ENCODE peak calls at places on chromosomes 4 and X, in five cellular contexts. V is WTC11, X is AG10803, W is AG04449, T is RWPE1. K is an unnamed sample.

GRCh38 chr4:110823251-110823650 is 200.4 kb upstream of the PITX2 start:
- DNase-seq in V (no peak), X (peak; percentile 49), W (no peak), T (peak; percentile 34), K (no peak)

GRCh38 chrX:103531002-103531401 is 11.7 kb upstream of the RAB40A start:
- DNase-seq in V (no peak), X (peak; percentile 79), W (peak; percentile 59), T (no peak), K (no peak)

GRCh38 chr4:173506780-173507211 is 23.2 kb downstream of the HAND2 start:
- DNase-seq in V (no peak), X (no peak), W (no peak), T (no peak), K (no peak)

GRCh38 chrX:119646515-119646914 is 40.3 kb upstream of the NKRF start:
- DNase-seq in V (no peak), X (no peak), W (no peak), T (no peak), K (no peak)

GRCh38 chrX:107154787-107155620 is 36.4 kb upstream of the RBM41 start:
- DNase-seq in V (no peak), X (no peak), W (no peak), T (peak; percentile 64), K (no peak)

GRCh38 chr4:7956306-7957112 is 16.8 kb upstream of the AFAP1 start:
- DNase-seq in V (no peak), X (peak; percentile 63), W (no peak), T (peak; percentile 47), K (no peak)

GRCh38 chr4:4663028-4663427 is 121.2 kb upstream of the STX18 start:
- DNase-seq in V (no peak), X (no peak), W (no peak), T (no peak), K (no peak)

GRCh38 chr4:33184684-33185083 is 2464.5 kb downstream of the PCDH7 start:
- DNase-seq in V (no peak), X (no peak), W (no peak), T (no peak), K (no peak)

GRCh38 chrX:30307466-30307865 is 1.7 kb downstream of the NR0B1 start:
- DNase-seq in V (no peak), X (no peak), W (no peak), T (no peak), K (no peak)

GRCh38 chrX:81377329-81377728 is 175.4 kb downstream of the SH3BGRL start:
- DNase-seq in V (no peak), X (peak; percentile 24), W (no peak), T (peak; percentile 1), K (no peak)

GRCh38 chr4:113540859-113541258 is 220.7 kb downstream of the CAMK2D start:
- DNase-seq in V (no peak), X (peak; percentile 28), W (no peak), T (no peak), K (no peak)

GRCh38 chr4:6873291-6873690 is 36.3 kb upstream of the TBC1D14 start:
- DNase-seq in V (no peak), X (no peak), W (no peak), T (no peak), K (no peak)

GRCh38 chr4:146334862-146335449 is 120.6 kb downstream of the REELD1 start:
- DNase-seq in V (no peak), X (peak; percentile 25), W (no peak), T (no peak), K (no peak)

GRCh38 chr4:113958766-113959540 is 20.5 kb downstream of the ARSJ start:
- DNase-seq in V (no peak), X (peak; percentile 96), W (peak; percentile 92), T (peak; percentile 80), K (peak; percentile 95)

GRCh38 chr4:90979551-90979950 is 852.4 kb downstream of the CCSER1 start:
- DNase-seq in V (no peak), X (no peak), W (no peak), T (no peak), K (no peak)

GRCh38 chr4:133513891-133514290 is 364.8 kb downstream of the PCDH10 start:
- DNase-seq in V (no peak), X (no peak), W (no peak), T (no peak), K (no peak)

GRCh38 chrX:13638826-13639225 is 14.1 kb upstream of the TCEANC start:
- DNase-seq in V (no peak), X (no peak), W (no peak), T (no peak), K (no peak)

GRCh38 chr4:158710814-158711213 is 12.4 kb downstream of the PPID start:
- DNase-seq in V (no peak), X (peak; percentile 20), W (no peak), T (no peak), K (no peak)

GRCh38 chrX:153495362-153495751 is 577 bp downstream of the BGN start:
- DNase-seq in V (no peak), X (no peak), W (no peak), T (no peak), K (no peak)

GRCh38 chrX:1932231-1932630 is 317.4 kb downstream of the ASMT start:
- DNase-seq in V (no peak), X (peak; percentile 91), W (peak; percentile 49), T (no peak), K (no peak)

GRCh38 chr4:75015627-75016026 is 82.7 kb downstream of the PARM1 start:
- DNase-seq in V (no peak), X (no peak), W (no peak), T (no peak), K (no peak)

GRCh38 chr4:173018446-173018845 is 150.2 kb upstream of the GALNT7 start:
- DNase-seq in V (no peak), X (no peak), W (no peak), T (no peak), K (no peak)

GRCh38 chr4:84938316-84938715 is 28.2 kb downstream of the WDFY3 start:
- DNase-seq in V (no peak), X (peak; percentile 85), W (no peak), T (peak; percentile 61), K (no peak)

GRCh38 chr4:5141802-5142201 is 90.5 kb downstream of the STK32B start:
- DNase-seq in V (no peak), X (no peak), W (no peak), T (no peak), K (no peak)

GRCh38 chrX:109475174-109475891 is 6.6 kb downstream of the GUCY2F start:
- DNase-seq in V (peak; percentile 57), X (peak; percentile 37), W (no peak), T (peak; percentile 21), K (no peak)

GRCh38 chrX:57172544-57172943 is 35.3 kb upstream of the SPIN2A start:
- DNase-seq in V (no peak), X (peak; percentile 44), W (no peak), T (no peak), K (no peak)

GRCh38 chrX:57178605-57179004 is 41.4 kb upstream of the SPIN2A start:
- DNase-seq in V (no peak), X (no peak), W (no peak), T (no peak), K (no peak)

DNA sequence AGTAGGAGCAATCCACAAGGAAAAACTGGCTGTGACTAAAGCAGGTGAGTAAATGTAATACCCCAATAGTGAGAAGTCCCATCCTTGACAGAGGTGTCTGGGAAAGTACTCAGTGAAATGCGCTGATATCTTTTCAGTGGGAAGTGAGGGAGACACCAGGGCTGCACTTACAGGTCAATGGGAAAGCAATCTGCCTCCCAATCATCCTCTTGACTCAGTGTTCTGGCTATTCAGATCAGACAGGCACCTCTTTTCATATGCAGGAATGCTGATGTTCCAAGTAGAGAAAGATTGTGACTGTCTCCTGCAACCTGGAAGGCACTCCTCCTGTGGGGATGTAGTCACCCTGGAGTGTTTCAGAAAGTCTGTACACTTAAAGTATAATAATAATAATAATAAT is 39.9 kb upstream of the SPIN2A start:
- DNase-seq in V (no peak), X (no peak), W (no peak), T (no peak), K (no peak)
- TF ChIP-seq CTCF in V (no peak), X (no peak), W (no peak), T (no peak), K (no peak)

GRCh38 chrX:17967888-17968287 is 106.8 kb upstream of the RAI2 start:
- DNase-seq in V (no peak), X (no peak), W (no peak), T (no peak), K (no peak)
- TF ChIP-seq CTCF in V (no peak), X (no peak), W (no peak), T (no peak), K (no peak)

GRCh38 chr4:81919810-81920209 is 448.1 kb upstream of the RASGEF1B start:
- DNase-seq in V (no peak), X (no peak), W (no peak), T (no peak), K (no peak)

GRCh38 chr4:81922271-81922775 is 450.6 kb upstream of the RASGEF1B start:
- DNase-seq in V (no peak), X (no peak), W (no peak), T (no peak), K (no peak)

GRCh38 chr4:81921757-81922159 is 450.1 kb upstream of the RASGEF1B start:
- DNase-seq in V (no peak), X (no peak), W (no peak), T (no peak), K (no peak)

GRCh38 chr4:81915430-81915829 is 443.7 kb upstream of the RASGEF1B start:
- DNase-seq in V (no peak), X (no peak), W (no peak), T (no peak), K (no peak)

GRCh38 chr4:81919238-81919637 is 447.5 kb upstream of the RASGEF1B start:
- DNase-seq in V (peak; percentile 16), X (no peak), W (no peak), T (peak; percentile 9), K (peak; percentile 25)
- TF ChIP-seq CTCF in V (peak; percentile 43), X (peak; percentile 21), W (no peak), T (no peak), K (peak; percentile 79)

DNA sequence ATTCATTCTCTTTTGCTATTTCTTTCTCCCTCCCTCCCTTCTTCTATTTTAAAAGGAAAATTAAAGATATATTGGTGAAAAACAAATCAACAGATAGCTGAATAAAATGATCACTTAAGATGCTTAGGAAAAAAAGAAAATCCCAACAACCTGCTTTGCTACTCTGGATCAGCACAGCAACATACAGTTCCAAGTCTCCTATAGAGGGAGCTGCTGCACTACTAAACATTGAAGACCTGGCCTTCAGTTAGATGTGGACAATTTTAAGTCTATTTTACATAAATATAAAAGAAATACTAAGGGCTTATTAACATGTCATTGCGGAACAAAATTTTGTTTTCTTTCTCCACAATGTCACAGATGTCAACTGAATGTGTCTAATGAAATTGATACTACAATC is 226.4 kb downstream of the MAGEB5 start:
- DNase-seq in V (no peak), X (peak; percentile 1), W (peak; percentile 0), T (no peak), K (no peak)
- TF ChIP-seq CTCF in V (no peak), X (peak; percentile 31), W (peak; percentile 2), T (no peak), K (peak; percentile 61)

GRCh38 chrX:149950681-149951080 is 12.4 kb upstream of the EOLA2 start:
- DNase-seq in V (no peak), X (peak; percentile 63), W (no peak), T (peak; percentile 9), K (no peak)
- TF ChIP-seq CTCF in V (no peak), X (peak; percentile 61), W (peak; percentile 26), T (peak; percentile 48), K (peak; percentile 53)